ENCODE peak calls at places on chromosome 12, in four cellular contexts. Z, E, F and Q are unnamed samples.

GRCh38 chr12:11584213-11584855 is 65.1 kb upstream of the ETV6 start:
- DNase-seq in Z (no peak), E (no peak), F (no peak), Q (no peak)

GRCh38 chr12:40691913-40692616 is at the start of gene CNTN1:
- DNase-seq in E (peak), Z (peak), F (no peak), Q (peak)

GRCh38 chr12:122880155-122880605 is 15.7 kb downstream of the VPS37B start:
- DNase-seq in E (no peak), F (no peak), Z (no peak), Q (no peak)

GRCh38 chr12:8912910-8913309 is 1.4 kb upstream of the PHC1 start:
- DNase-seq in F (peak), E (no peak), Z (peak), Q (no peak)

GRCh38 chr12:26723379-26724308 is 109.3 kb downstream of the ITPR2 start:
- DNase-seq in E (no peak), F (no peak), Z (no peak), Q (no peak)

GRCh38 chr12:106249411-106250135 is 1.8 kb upstream of the CKAP4 start:
- DNase-seq in E (no peak), F (no peak), Z (no peak), Q (no peak)

GRCh38 chr12:65566776-65567175 is 257.5 kb upstream of the HMGA2 start:
- DNase-seq in Z (no peak), E (no peak), F (no peak), Q (no peak)

GRCh38 chr12:62123721-62124203 is 136.4 kb upstream of the USP15 start:
- DNase-seq in F (peak), Z (peak), E (peak), Q (peak)

GRCh38 chr12:93602897-93603668 is 30.6 kb downstream of the SOCS2 start:
- DNase-seq in Z (no peak), E (no peak), F (no peak), Q (no peak)

GRCh38 chr12:80598004-80598606 is 109.3 kb upstream of the MYF6 start:
- DNase-seq in E (peak), Z (no peak), F (no peak), Q (peak)

GRCh38 chr12:14185441-14186192 is 179.9 kb upstream of the ATF7IP start:
- DNase-seq in F (peak), Z (peak), E (peak), Q (peak)

GRCh38 chr12:94617101-94617500 is 33.3 kb downstream of the TMCC3 start:
- DNase-seq in E (no peak), Z (no peak), F (no peak), Q (no peak)

GRCh38 chr12:57404966-57405640 is 25.7 kb downstream of the R3HDM2 start:
- DNase-seq in Z (no peak), E (no peak), F (no peak), Q (no peak)

GRCh38 chr12:26631846-26632245 is 201.1 kb downstream of the ITPR2 start:
- DNase-seq in F (no peak), Z (no peak), E (no peak), Q (no peak)

GRCh38 chr12:98606367-98606985 is 13.0 kb downstream of the SLC25A3 start:
- DNase-seq in Z (no peak), E (no peak), F (no peak), Q (no peak)

GRCh38 chr12:19869413-19869812 is 430.1 kb downstream of the AEBP2 start:
- DNase-seq in E (no peak), Z (no peak), F (no peak), Q (no peak)

GRCh38 chr12:107320031-107320928 is 226.9 kb upstream of the CRY1 start:
- DNase-seq in F (no peak), E (no peak), Z (peak), Q (peak)

GRCh38 chr12:28500373-28501024 is 310.2 kb downstream of the CCDC91 start:
- DNase-seq in Z (no peak), E (no peak), F (no peak), Q (no peak)

GRCh38 chr12:9731393-9731792 is 1.5 kb downstream of the CLECL1 start:
- DNase-seq in F (no peak), E (no peak), Z (no peak), Q (no peak)

GRCh38 chr12:45781080-45781479 is 51.6 kb downstream of the ARID2 start:
- DNase-seq in Z (no peak), F (no peak), E (no peak), Q (no peak)

GRCh38 chr12:89073027-89073398 is 279.3 kb downstream of the DUSP6 start:
- DNase-seq in Z (no peak), F (no peak), E (no peak), Q (no peak)

GRCh38 chr12:126397071-126397571 is 1331.9 kb downstream of the AACS start:
- DNase-seq in F (no peak), E (no peak), Z (no peak), Q (no peak)

GRCh38 chr12:10331642-10332239 is 24.1 kb downstream of the KLRD1 start:
- DNase-seq in Z (peak), F (peak), E (peak), Q (peak)

GRCh38 chr12:67358686-67359374 is 89.7 kb downstream of the CAND1 start:
- DNase-seq in E (no peak), Z (no peak), F (no peak), Q (no peak)

GRCh38 chr12:114342651-114343050 is 63.3 kb downstream of the TBX5 start:
- DNase-seq in E (no peak), Z (no peak), F (no peak), Q (no peak)

GRCh38 chr12:14768823-14769405 is 34.4 kb downstream of the WBP11 start:
- DNase-seq in F (no peak), Z (no peak), E (no peak), Q (no peak)

GRCh38 chr12:47882796-47883546 is 21.8 kb downstream of the VDR start:
- DNase-seq in Z (peak), E (no peak), F (no peak), Q (no peak)

GRCh38 chr12:51056242-51056641 is 8.1 kb downstream of the LETMD1 start:
- DNase-seq in E (no peak), F (no peak), Z (no peak), Q (no peak)

GRCh38 chr12:3313655-3314305 is 177.2 kb upstream of the PRMT8 start:
- DNase-seq in F (peak), Z (peak), E (no peak), Q (peak)
- TF ChIP-seq JUND in F (no peak), Z (no peak), E (no peak), Q (no peak)

DNA sequence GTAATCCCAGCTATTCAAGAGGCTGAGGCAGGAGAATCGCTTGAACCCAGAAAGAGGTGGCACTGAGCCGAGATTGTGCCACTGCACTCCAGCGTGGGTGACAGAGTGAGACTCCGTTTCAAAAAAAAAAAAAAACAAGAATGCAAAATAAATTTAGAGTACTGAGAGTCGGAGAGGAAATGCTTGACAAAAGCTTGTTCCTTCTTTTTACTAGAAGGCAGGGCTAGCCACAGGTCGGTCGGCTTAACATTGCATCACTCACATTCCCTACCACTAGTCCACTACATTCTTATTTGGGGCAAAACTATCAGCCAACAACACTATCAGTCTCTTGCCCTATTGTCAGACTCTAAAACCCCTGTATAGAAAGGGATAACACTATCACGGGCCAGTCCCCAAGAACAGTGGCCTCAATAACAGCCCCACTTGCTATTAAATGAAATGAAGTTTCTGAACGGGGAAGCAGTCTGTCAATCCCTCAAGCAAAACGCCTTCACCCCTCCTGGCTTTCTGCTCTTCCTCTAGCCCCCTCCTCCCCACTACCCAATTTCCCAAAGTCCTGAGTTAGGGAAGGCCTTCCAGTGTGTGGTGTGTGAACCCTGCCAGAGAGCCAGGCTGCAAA is 1.0 kb downstream of the RNF41 start:
- DNase-seq in F (no peak), E (no peak), Z (no peak), Q (no peak)
- TF ChIP-seq JUND in F (no peak), E (no peak), Z (no peak), Q (no peak)

GRCh38 chr12:59500335-59500734 is 95.5 kb upstream of the SLC16A7 start:
- DNase-seq in E (no peak), Z (no peak), F (no peak), Q (no peak)

GRCh38 chr12:59494617-59495016 is 101.2 kb upstream of the SLC16A7 start:
- DNase-seq in Z (no peak), E (no peak), F (no peak), Q (no peak)

GRCh38 chr12:59500915-59501314 is 94.9 kb upstream of the SLC16A7 start:
- DNase-seq in F (no peak), Z (no peak), E (no peak), Q (no peak)

DNA sequence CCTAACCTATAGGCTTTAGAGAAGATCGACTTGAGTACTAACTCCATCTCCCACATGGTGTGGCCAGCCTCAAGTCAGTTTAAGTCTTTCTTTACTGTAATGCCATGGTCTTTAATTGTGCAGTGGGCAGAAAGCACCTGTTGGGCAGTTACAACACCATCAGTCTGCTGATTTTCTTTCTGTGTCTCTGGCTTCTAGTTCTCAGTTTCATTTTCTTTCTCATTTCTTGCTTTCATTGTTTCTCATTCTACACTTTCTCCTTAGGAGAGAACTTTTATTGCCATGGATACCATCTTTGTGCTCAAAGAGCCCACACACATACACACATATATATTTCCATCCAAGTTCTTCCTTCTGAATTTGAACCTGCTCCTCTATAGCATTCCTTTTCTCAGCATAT is 96.1 kb upstream of the SLC16A7 start:
- DNase-seq in E (no peak), Z (no peak), F (no peak), Q (no peak)
- TF ChIP-seq JUND in E (no peak), Z (no peak), F (no peak), Q (no peak)

GRCh38 chr12:63319936-63320633 is 169.1 kb upstream of the AVPR1A start:
- DNase-seq in E (no peak), Z (no peak), F (no peak), Q (no peak)

GRCh38 chr12:63325757-63326156 is 174.8 kb upstream of the AVPR1A start:
- DNase-seq in F (no peak), E (no peak), Z (no peak), Q (no peak)

GRCh38 chr12:63321373-63321772 is 170.4 kb upstream of the AVPR1A start:
- DNase-seq in Z (no peak), F (no peak), E (no peak), Q (no peak)

GRCh38 chr12:63326260-63326659 is 175.3 kb upstream of the AVPR1A start:
- DNase-seq in Z (no peak), F (no peak), E (no peak), Q (no peak)

GRCh38 chr12:63323942-63324341 is 172.9 kb upstream of the AVPR1A start:
- DNase-seq in F (no peak), Z (no peak), E (no peak), Q (no peak)
- TF ChIP-seq JUND in F (no peak), Z (no peak), E (no peak), Q (no peak)

GRCh38 chr12:132222096-132222807 is 78.0 kb downstream of the NOC4L start:
- DNase-seq in Z (no peak), E (peak), F (no peak), Q (peak)
- TF ChIP-seq JUND in Z (no peak), E (no peak), F (no peak), Q (no peak)

GRCh38 chr12:54352022-54352531 is 12.2 kb downstream of the GPR84 start:
- DNase-seq in F (peak), Z (peak), E (no peak), Q (no peak)
- TF ChIP-seq JUND in F (no peak), Z (no peak), E (no peak), Q (no peak)

DNA sequence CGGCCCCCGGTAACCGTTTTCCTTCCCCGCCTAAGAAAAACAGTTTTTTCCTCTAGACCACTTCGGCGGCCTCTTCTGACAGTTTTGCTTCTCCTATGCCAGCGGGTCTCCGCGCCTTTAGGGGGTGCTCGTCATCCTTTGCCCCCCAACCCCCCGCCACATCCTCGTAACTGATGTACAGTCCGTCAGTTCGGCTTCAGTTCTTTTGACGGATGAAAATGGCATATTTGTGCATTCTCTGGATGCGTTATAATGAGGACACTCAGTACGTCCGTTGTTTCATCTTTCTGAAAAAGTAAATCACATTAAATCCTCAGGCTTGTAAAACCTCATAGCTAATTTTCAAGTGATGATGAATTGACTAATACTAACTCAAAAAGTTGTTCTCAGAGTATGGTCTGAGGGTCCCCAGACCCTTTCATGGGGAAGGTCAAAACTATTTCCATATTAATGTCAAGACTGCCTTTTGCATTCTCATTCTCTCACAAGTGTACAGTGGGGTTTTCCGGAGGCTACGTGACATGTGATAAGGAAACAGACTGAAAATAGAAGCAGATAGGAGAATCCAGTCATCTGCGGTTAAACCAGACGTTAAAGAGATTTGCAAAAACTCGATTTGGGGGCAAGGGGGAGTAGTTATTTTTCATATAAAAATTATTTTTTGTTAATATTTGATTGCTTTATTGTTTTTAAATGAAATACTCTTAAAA is 829 bp upstream of the NAP1L1 start:
- DNase-seq in Z (peak), F (no peak), E (no peak), Q (no peak)
- TF ChIP-seq JUND in Z (no peak), F (no peak), E (no peak), Q (no peak)